ENCODE peak calls at places on chromosomes 5 and 9, in four cellular contexts. U is HepG2, Q is K562, C is HCT116. R is an unnamed sample.

GRCh38 chr5:132506094-132506692 is 15.6 kb upstream of the IRF1 start:
- DNase-seq in Q (peak), U (peak), C (peak), R (no peak)

GRCh38 chr5:167731951-167732350 is 559.5 kb upstream of the WWC1 start:
- DNase-seq in C (no peak), Q (no peak), U (no peak), R (no peak)

GRCh38 chr9:114571391-114571790 is 16.2 kb upstream of the ATP6V1G1 start:
- DNase-seq in C (no peak), Q (no peak), U (no peak), R (no peak)

GRCh38 chr5:75045071-75045470 is 7.3 kb downstream of the GCNT4 start:
- DNase-seq in C (no peak), U (no peak), Q (no peak), R (no peak)

GRCh38 chr9:72460342-72461312 is 60.8 kb upstream of the TMC1 start:
- DNase-seq in U (no peak), Q (no peak), C (no peak), R (no peak)

GRCh38 chr9:93900971-93901861 is 53.9 kb downstream of the BARX1 start:
- DNase-seq in Q (no peak), U (no peak), C (no peak), R (no peak)

GRCh38 chr5:157384971-157385709 is 74.9 kb upstream of the NIPAL4 start:
- DNase-seq in C (no peak), Q (no peak), U (no peak), R (no peak)

GRCh38 chr5:22070151-22070550 is 783.0 kb downstream of the CDH12 start:
- DNase-seq in C (no peak), U (no peak), Q (no peak), R (no peak)

GRCh38 chr5:54909126-54909525 is 76.3 kb downstream of the ESM1 start:
- DNase-seq in C (no peak), Q (no peak), U (no peak), R (no peak)

GRCh38 chr5:150131461-150131860 is 24.2 kb downstream of the PDGFRB start:
- DNase-seq in C (no peak), U (no peak), Q (no peak), R (no peak)

GRCh38 chr9:38732849-38733248 is 12.9 kb upstream of the FAM240B start:
- DNase-seq in Q (no peak), C (no peak), U (no peak), R (no peak)

GRCh38 chr5:59058237-59058636 is 475.4 kb downstream of the RAB3C start:
- DNase-seq in U (no peak), Q (no peak), C (no peak), R (no peak)

GRCh38 chr5:10507575-10508024 is 56.3 kb upstream of the ANKRD33B start:
- DNase-seq in U (no peak), Q (no peak), C (no peak), R (no peak)

GRCh38 chr5:104909803-104910202 is 1347.2 kb upstream of the NUDT12 start:
- DNase-seq in U (no peak), C (no peak), Q (no peak), R (no peak)

GRCh38 chr5:89546658-89547057 is 663.7 kb upstream of the MEF2C start:
- DNase-seq in C (no peak), U (no peak), Q (no peak), R (no peak)
- TF ChIP-seq SIN3A in C (no peak), U (no peak), Q (no peak), R (no peak)

GRCh38 chr5:178116406-178116885 is 3.1 kb downstream of the N4BP3 start:
- DNase-seq in U (no peak), C (no peak), Q (no peak), R (no peak)
- TF ChIP-seq TCF7L2 in U (no peak), C (no peak), Q (no peak), R (no peak)

GRCh38 chr5:34543687-34544086 is 112.4 kb upstream of the RAI14 start:
- DNase-seq in Q (no peak), U (no peak), C (no peak), R (no peak)

GRCh38 chr5:34547300-34548085 is 108.6 kb upstream of the RAI14 start:
- DNase-seq in C (no peak), Q (no peak), U (no peak), R (no peak)

GRCh38 chr5:34544403-34544802 is 111.7 kb upstream of the RAI14 start:
- DNase-seq in Q (no peak), U (no peak), C (no peak), R (no peak)

GRCh38 chr5:34542818-34543217 is 113.3 kb upstream of the RAI14 start:
- DNase-seq in C (no peak), U (no peak), Q (no peak), R (no peak)

GRCh38 chr5:34545164-34545563 is 111.0 kb upstream of the RAI14 start:
- DNase-seq in Q (no peak), U (no peak), C (no peak), R (no peak)
- TF ChIP-seq SIN3A in Q (no peak), U (no peak), C (no peak), R (no peak)

DNA sequence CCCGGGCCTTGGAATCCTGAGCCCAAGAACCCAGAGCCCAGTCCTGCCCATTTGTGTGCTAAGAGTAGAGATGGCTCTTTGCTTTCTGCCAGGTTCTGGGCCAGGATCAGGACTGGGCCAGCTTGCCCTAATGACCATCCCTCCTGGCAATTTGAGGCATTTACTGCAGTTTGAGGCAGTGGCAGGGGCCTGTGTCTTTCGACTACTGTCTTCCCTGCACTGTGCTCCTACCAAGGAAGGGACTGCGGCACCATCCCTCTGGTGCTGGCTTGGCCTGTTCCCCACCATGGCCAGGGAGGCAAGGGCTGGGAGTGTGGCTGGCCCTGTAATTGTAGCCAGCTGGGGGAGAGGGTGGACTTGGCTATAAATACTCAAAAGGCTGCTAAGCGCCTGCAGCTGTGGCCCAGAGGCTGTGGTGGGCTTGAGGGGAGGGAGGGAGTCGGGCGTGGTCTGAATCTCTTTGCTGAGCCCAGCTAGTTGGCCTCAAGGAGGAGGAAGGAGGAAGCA is 4.6 kb downstream of the ENHO start:
- DNase-seq in C (no peak), Q (no peak), U (no peak), R (no peak)
- TF ChIP-seq TCF7L2 in C (no peak), Q (no peak), U (no peak), R (no peak)

DNA sequence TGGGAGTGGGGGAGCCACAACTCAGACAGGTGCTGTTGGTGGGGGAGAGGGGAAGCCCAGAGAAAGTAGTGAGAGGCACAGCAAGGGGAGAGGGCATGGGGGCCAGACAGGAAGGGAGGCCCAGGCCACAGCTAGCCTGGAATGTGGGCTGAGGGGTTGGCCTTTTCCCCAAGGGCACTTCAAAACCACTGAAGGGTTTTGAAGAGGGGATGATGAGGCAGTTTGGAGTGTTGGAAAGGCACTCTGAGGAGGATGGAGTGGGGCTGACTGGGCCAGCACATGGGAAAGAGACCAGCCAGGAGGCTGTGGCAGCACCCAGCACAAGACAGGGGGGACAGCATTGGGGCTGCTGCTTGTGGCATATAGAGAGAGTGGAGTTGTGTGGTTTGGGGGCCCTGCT is 3.8 kb downstream of the PSD2 start:
- DNase-seq in U (no peak), C (no peak), Q (no peak), R (no peak)
- TF ChIP-seq SIN3A in U (no peak), C (no peak), Q (no peak), R (no peak)

GRCh38 chr5:111670826-111671492 is 86.0 kb downstream of the NREP start:
- DNase-seq in Q (no peak), C (no peak), U (no peak), R (no peak)
- TF ChIP-seq TCF7L2 in Q (no peak), C (no peak), U (no peak), R (no peak)

GRCh38 chr9:88532320-88532719 is 2.7 kb upstream of the NXNL2 start:
- DNase-seq in C (no peak), Q (no peak), U (no peak), R (no peak)
- TF ChIP-seq SIN3A in C (no peak), Q (no peak), U (no peak), R (no peak)

DNA sequence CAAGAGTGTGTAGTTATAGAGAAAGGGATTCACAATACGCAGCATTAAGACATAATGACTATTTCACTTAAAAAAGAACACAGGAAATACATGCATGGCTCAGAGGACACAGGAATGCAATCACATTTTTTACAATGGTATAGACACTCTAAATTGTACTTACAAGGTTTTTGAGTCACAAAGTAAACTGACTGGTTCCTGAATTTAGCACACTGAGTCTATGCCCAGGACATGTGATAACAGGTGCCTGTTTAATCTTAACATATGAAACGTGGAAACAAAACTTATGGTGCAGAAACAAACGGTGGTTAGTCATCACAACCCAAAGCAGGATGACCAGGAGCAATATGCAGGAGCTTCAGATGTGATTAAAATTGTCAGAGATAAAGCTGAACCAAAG is 6.7 kb downstream of the EPB41L4A start:
- DNase-seq in Q (no peak), C (no peak), U (no peak), R (no peak)
- TF ChIP-seq TCF7L2 in Q (no peak), C (no peak), U (no peak), R (no peak)

GRCh38 chr9:16825364-16825763 is 45.1 kb downstream of the BNC2 start:
- DNase-seq in U (no peak), Q (no peak), C (no peak), R (no peak)

GRCh38 chr9:16828335-16829281 is 41.9 kb downstream of the BNC2 start:
- DNase-seq in U (no peak), Q (no peak), C (no peak), R (no peak)

GRCh38 chr9:16824545-16825041 is 45.9 kb downstream of the BNC2 start:
- DNase-seq in Q (no peak), C (no peak), U (no peak), R (no peak)

GRCh38 chr9:16821344-16821743 is 49.1 kb downstream of the BNC2 start:
- DNase-seq in C (no peak), U (no peak), Q (no peak), R (no peak)

GRCh38 chr9:16825971-16826370 is 44.5 kb downstream of the BNC2 start:
- DNase-seq in C (no peak), Q (no peak), U (no peak), R (no peak)
- TF ChIP-seq SIN3A in C (no peak), Q (no peak), U (no peak), R (no peak)

GRCh38 chr5:39519566-39520231 is 94.9 kb upstream of the DAB2 start:
- DNase-seq in U (no peak), Q (no peak), C (no peak), R (no peak)
- TF ChIP-seq TCF7L2 in U (no peak), Q (no peak), C (no peak), R (no peak)

R was measured in Panc1.